ENCODE peak calls at places on chromosomes 3 and 15, in four cellular contexts. Z, F, X and R are unnamed samples.

GRCh38 chr3:83769791-83770663 is 1188.8 kb upstream of the CADM2 start:
- DNase-seq in Z (no peak), F (no peak), X (no peak), R (no peak)

GRCh38 chr3:120645083-120645800 is 36.8 kb downstream of the HGD start:
- DNase-seq in Z (no peak), F (peak; percentile 10), X (no peak), R (no peak)

GRCh38 chr3:53160660-53161344 is at the start of gene PRKCD:
- DNase-seq in Z (peak; percentile 77), F (peak; percentile 76), X (peak; percentile 70), R (peak; percentile 91)

GRCh38 chr3:49470714-49471420 is 800 bp downstream of the DAG1 start:
- DNase-seq in Z (no peak), F (no peak), X (no peak), R (no peak)

GRCh38 chr15:78061963-78062427 is 15.5 kb downstream of the TBC1D2B start:
- DNase-seq in Z (no peak), F (no peak), X (no peak), R (peak; percentile 25)

GRCh38 chr3:64475037-64475436 is 212.8 kb downstream of the ADAMTS9 start:
- DNase-seq in Z (no peak), F (no peak), X (no peak), R (no peak)

GRCh38 chr3:112519424-112520001 is 20.2 kb upstream of the BTLA start:
- DNase-seq in Z (peak; percentile 24), F (peak; percentile 69), X (no peak), R (peak; percentile 81)

GRCh38 chr3:184155644-184156521 is 706 bp downstream of the DVL3 start:
- DNase-seq in Z (no peak), F (peak; percentile 26), X (no peak), R (no peak)

GRCh38 chr15:73781038-73781925 is 28.1 kb upstream of the INSYN1 start:
- DNase-seq in Z (no peak), F (peak; percentile 39), X (no peak), R (no peak)

GRCh38 chr3:104596551-104596950 is 770.2 kb upstream of the ALCAM start:
- DNase-seq in Z (peak; percentile 12), F (peak; percentile 52), X (no peak), R (peak; percentile 33)

GRCh38 chr3:150324825-150325224 is 83.3 kb upstream of the TSC22D2 start:
- DNase-seq in Z (no peak), F (no peak), X (no peak), R (no peak)

GRCh38 chr15:26295331-26295730 is 432.2 kb upstream of the ATP10A start:
- DNase-seq in Z (no peak), F (no peak), X (no peak), R (no peak)

GRCh38 chr3:98690876-98691275 is 72.3 kb upstream of the ST3GAL6 start:
- DNase-seq in Z (no peak), F (peak; percentile 42), X (no peak), R (no peak)

GRCh38 chr3:38706961-38707360 is 57.5 kb upstream of the SCN5A start:
- DNase-seq in Z (no peak), F (no peak), X (no peak), R (no peak)

GRCh38 chr3:177803495-177803894 is 606.2 kb upstream of the TBL1XR1 start:
- DNase-seq in Z (no peak), F (no peak), X (no peak), R (no peak)

GRCh38 chr3:195075199-195075940 is 195.6 kb downstream of the XXYLT1 start:
- DNase-seq in Z (peak; percentile 7), F (no peak), X (no peak), R (no peak)

GRCh38 chr15:76936671-76937070 is 5.1 kb downstream of the RCN2 start:
- DNase-seq in Z (no peak), F (no peak), X (no peak), R (no peak)

GRCh38 chr3:73623996-73624362 is 762 bp downstream of the PDZRN3 start:
- DNase-seq in Z (no peak), F (no peak), X (peak; percentile 36), R (no peak)

GRCh38 chr3:128289534-128289933 is 136.3 kb downstream of the EEFSEC start:
- DNase-seq in Z (no peak), F (no peak), X (no peak), R (no peak)

GRCh38 chr3:9067352-9067975 is 104.2 kb upstream of the RAD18 start:
- DNase-seq in Z (peak; percentile 20), F (peak; percentile 67), X (no peak), R (peak; percentile 58)

GRCh38 chr15:42736178-42736792 is 643 bp downstream of the CDAN1 start:
- DNase-seq in Z (no peak), F (no peak), X (no peak), R (no peak)

GRCh38 chr3:52099006-52099405 is 42.6 kb upstream of the DUSP7 start:
- DNase-seq in Z (no peak), F (peak; percentile 66), X (no peak), R (no peak)

GRCh38 chr3:89171681-89172080 is 64.3 kb downstream of the EPHA3 start:
- DNase-seq in Z (no peak), F (no peak), X (no peak), R (peak; percentile 96)

GRCh38 chr15:86229966-86230365 is 150.3 kb downstream of the AGBL1 start:
- DNase-seq in Z (no peak), F (no peak), X (no peak), R (no peak)

GRCh38 chr3:31167666-31168065 is 273.2 kb upstream of the GADL1 start:
- DNase-seq in Z (no peak), F (no peak), X (no peak), R (no peak)

GRCh38 chr15:33242165-33242564 is 47.7 kb upstream of the FMN1 start:
- DNase-seq in Z (no peak), F (peak; percentile 33), X (no peak), R (no peak)

GRCh38 chr3:188320757-188321156 is 166.8 kb downstream of the LPP start:
- DNase-seq in Z (no peak), F (peak; percentile 60), X (no peak), R (no peak)

GRCh38 chr3:134483195-134483890 is 2.4 kb downstream of the ANAPC13 start:
- DNase-seq in Z (no peak), F (peak; percentile 79), X (no peak), R (no peak)

GRCh38 chr15:80121546-80121945 is 31.3 kb upstream of the FAH start:
- DNase-seq in Z (no peak), F (no peak), X (no peak), R (no peak)

GRCh38 chr15:48119277-48119676 is 1.5 kb upstream of the SLC24A5 start:
- DNase-seq in Z (no peak), F (no peak), X (no peak), R (no peak)